ENCODE peak calls at places on chromosomes 6 and 20, in seven cellular contexts. M is effector CD4-positive, alpha-beta T cell; Q is SJCRH30; B is left ventricle myocardium inferior; L is AG04450; U is activated CD4-positive, alpha-beta T cell treated with anti-CD3 and anti-CD28 coated beads, Interleukin-2, amount 50 U/mL, for 1 hour; Y is transverse colon. F is an unnamed sample.

GRCh38 chr6:112863753-112864152 is 516.6 kb downstream of the RFPL4B start:
- DNase-seq in M (no peak), Q (no peak), B (no peak), L (no peak), U (no peak), Y (no peak), F (no peak)

GRCh38 chr6:5645903-5646302 is 360.8 kb downstream of the NRN1 start:
- DNase-seq in M (no peak), Q (no peak), B (no peak), L (no peak), U (no peak), Y (no peak), F (no peak)

GRCh38 chr20:407097-407952 is 774 bp upstream of the RBCK1 start:
- DNase-seq in M (peak; percentile 62), Q (peak; percentile 86), B (peak; percentile 80), L (peak; percentile 29), U (peak; percentile 58), Y (peak; percentile 80), F (peak; percentile 90)

GRCh38 chr6:27630727-27631613 is 158.1 kb upstream of the ZNF184 start:
- DNase-seq in M (no peak), Q (no peak), B (no peak), L (no peak), U (no peak), Y (peak; percentile 20), F (peak; percentile 89)

GRCh38 chr6:109322825-109323580 is 59.3 kb downstream of the CD164 start:
- DNase-seq in M (no peak), Q (no peak), B (peak; percentile 21), L (no peak), U (no peak), Y (no peak), F (no peak)

GRCh38 chr6:80376411-80376810 is 269.9 kb downstream of the BCKDHB start:
- DNase-seq in M (no peak), Q (no peak), B (no peak), L (no peak), U (no peak), Y (no peak), F (no peak)

GRCh38 chr6:84410377-84410776 is 182.9 kb upstream of the CEP162 start:
- DNase-seq in M (no peak), Q (no peak), B (no peak), L (no peak), U (no peak), Y (no peak), F (no peak)

GRCh38 chr6:3001773-3002293 is 2.1 kb downstream of the NQO2 start:
- DNase-seq in M (peak; percentile 5), Q (no peak), B (no peak), L (no peak), U (no peak), Y (no peak), F (no peak)

GRCh38 chr6:4355241-4355640 is 219.9 kb upstream of the ECI2 start:
- DNase-seq in M (no peak), Q (no peak), B (no peak), L (no peak), U (no peak), Y (no peak), F (no peak)

GRCh38 chr6:96391776-96392175 is 129.8 kb upstream of the UFL1 start:
- DNase-seq in M (no peak), Q (no peak), B (no peak), L (no peak), U (no peak), Y (peak; percentile 14), F (peak; percentile 73)

GRCh38 chr6:28906674-28907073 is 17.1 kb downstream of the TRIM27 start:
- DNase-seq in M (no peak), Q (no peak), B (no peak), L (no peak), U (no peak), Y (no peak), F (no peak)

GRCh38 chr20:38307371-38308046 is 3.6 kb downstream of the BPI start:
- DNase-seq in M (no peak), Q (no peak), B (no peak), L (no peak), U (no peak), Y (no peak), F (no peak)

GRCh38 chr20:57908226-57908625 is 198.4 kb upstream of the PMEPA1 start:
- DNase-seq in M (no peak), Q (no peak), B (no peak), L (no peak), U (no peak), Y (no peak), F (no peak)

GRCh38 chr6:53048431-53049195 is 16.6 kb upstream of the FBXO9 start:
- DNase-seq in M (no peak), Q (peak; percentile 7), B (no peak), L (no peak), U (no peak), Y (no peak), F (no peak)

GRCh38 chr6:135267085-135267484 is 86.0 kb downstream of the MYB start:
- DNase-seq in M (no peak), Q (no peak), B (no peak), L (no peak), U (no peak), Y (peak; percentile 59), F (no peak)

GRCh38 chr20:40568200-40568599 is 120.8 kb downstream of the MAFB start:
- DNase-seq in M (no peak), Q (no peak), B (no peak), L (no peak), U (no peak), Y (no peak), F (no peak)

F was measured in ecto neural progenitor cell.